ENCODE peak calls at places on chromosomes 11 and 22, in six cellular contexts. I is H54, O is upper lobe of right lung, T is caudate nucleus, M is amniotic stem cell, W is T1000. B is an unnamed sample.

GRCh38 chr11:10042699-10043098 is 251.3 kb downstream of the SBF2 start:
- DNase-seq in I (no peak), O (no peak), T (no peak), M (no peak), W (no peak), B (no peak)

GRCh38 chr11:34512810-34513673 is 552 bp downstream of the ELF5 start:
- DNase-seq in I (peak), O (peak), T (peak), M (peak), W (no peak), B (no peak)

GRCh38 chr22:39999144-39999757 is 4.5 kb downstream of the FAM83F start:
- DNase-seq in I (no peak), O (no peak), T (no peak), M (no peak), W (no peak), B (no peak)

GRCh38 chr11:12157241-12157661 is 46.9 kb downstream of the MICAL2 start:
- DNase-seq in I (no peak), O (no peak), T (no peak), M (no peak), W (no peak), B (no peak)

GRCh38 chr11:127644366-127644765 is 643.8 kb upstream of the KIRREL3 start:
- DNase-seq in I (no peak), O (no peak), T (no peak), M (no peak), W (no peak), B (no peak)

GRCh38 chr22:39374191-39374590 is 24.4 kb downstream of the SYNGR1 start:
- DNase-seq in I (no peak), O (no peak), T (no peak), M (no peak), W (no peak), B (no peak)

GRCh38 chr11:34827239-34827638 is 88.9 kb downstream of the APIP start:
- DNase-seq in I (no peak), O (no peak), T (no peak), M (no peak), W (no peak), B (no peak)

GRCh38 chr11:424232-424631 is 9.4 kb upstream of the SIGIRR start:
- DNase-seq in I (no peak), O (no peak), T (no peak), M (no peak), W (no peak), B (no peak)

GRCh38 chr22:43879901-43880742 is 11.7 kb downstream of the PNPLA5 start:
- DNase-seq in I (no peak), O (peak), T (no peak), M (no peak), W (no peak), B (no peak)

GRCh38 chr11:73072935-73073481 is 69.1 kb downstream of the FCHSD2 start:
- DNase-seq in I (no peak), O (no peak), T (no peak), M (no peak), W (no peak), B (no peak)

GRCh38 chr11:66708026-66708579 is 20.9 kb downstream of the SPTBN2 start:
- DNase-seq in I (no peak), O (no peak), T (no peak), M (no peak), W (no peak), B (no peak)

GRCh38 chr22:17228725-17229126 is 9.5 kb upstream of the ADA2 start:
- DNase-seq in I (no peak), O (no peak), T (no peak), M (no peak), W (no peak), B (no peak)

GRCh38 chr22:31342389-31343125 is 3.6 kb downstream of the PATZ1 start:
- DNase-seq in I (no peak), O (no peak), T (no peak), M (no peak), W (no peak), B (no peak)

GRCh38 chr22:17576475-17576874 is 13.2 kb downstream of the SLC25A18 start:
- DNase-seq in I (peak), O (no peak), T (peak), M (no peak), W (peak), B (peak)

GRCh38 chr11:15930442-15931025 is 425.8 kb downstream of the SOX6 start:
- DNase-seq in I (no peak), O (no peak), T (no peak), M (no peak), W (no peak), B (no peak)

GRCh38 chr11:13984616-13985474 is 22.3 kb downstream of the SPON1 start:
- DNase-seq in I (peak), O (no peak), T (no peak), M (peak), W (no peak), B (no peak)

GRCh38 chr11:64887757-64888405 is 9.5 kb upstream of the EHD1 start:
- DNase-seq in I (peak), O (peak), T (peak), M (no peak), W (peak), B (no peak)

GRCh38 chr11:117842131-117842941 is 17.8 kb upstream of the FXYD2 start:
- DNase-seq in I (no peak), O (peak), T (no peak), M (no peak), W (no peak), B (no peak)

GRCh38 chr22:49726701-49727101 is 101.0 kb downstream of the BRD1 start:
- DNase-seq in I (no peak), O (no peak), T (no peak), M (no peak), W (no peak), B (no peak)

GRCh38 chr22:28014141-28015055 is 95.3 kb upstream of the PITPNB start:
- DNase-seq in I (no peak), O (peak), T (no peak), M (no peak), W (no peak), B (no peak)

GRCh38 chr11:65575568-65576231 is at the start of gene EHBP1L1:
- DNase-seq in I (no peak), O (peak), T (no peak), M (no peak), W (peak), B (no peak)

GRCh38 chr11:83008581-83008923 is 63.1 kb downstream of the RAB30 start:
- DNase-seq in I (peak), O (no peak), T (no peak), M (peak), W (no peak), B (no peak)

GRCh38 chr11:34809191-34810106 is 106.7 kb downstream of the APIP start:
- DNase-seq in I (no peak), O (no peak), T (no peak), M (no peak), W (peak), B (peak)